ENCODE peak calls at places on chromosome 9, in eight cellular contexts. K, I, W, R, H, D, P and X are unnamed samples.

GRCh38 chr9:134306583-134307222 is 19.6 kb upstream of the RXRA start:
- DNase-seq in K (no peak), I (no peak), W (no peak), R (no peak), H (no peak), D (no peak), P (no peak), X (no peak)

GRCh38 chr9:108894225-108894997 is 32.3 kb downstream of the ACTL7A start:
- DNase-seq in K (no peak), I (no peak), W (no peak), R (no peak), H (no peak), D (no peak), P (no peak), X (no peak)

GRCh38 chr9:706606-707451 is 134.7 kb upstream of the DMRT1 start:
- DNase-seq in K (no peak), I (no peak), W (peak), R (peak), H (peak), D (peak), P (no peak), X (peak)

GRCh38 chr9:29214702-29215248 is 1641.5 kb upstream of the C9orf72 start:
- DNase-seq in K (no peak), I (no peak), W (no peak), R (no peak), H (no peak), D (no peak), P (no peak), X (peak)

GRCh38 chr9:126420643-126421564 is 94.3 kb downstream of the MVB12B start:
- DNase-seq in K (no peak), I (no peak), W (no peak), R (peak), H (no peak), D (no peak), P (no peak), X (no peak)

GRCh38 chr9:116693233-116693731 is 6.2 kb downstream of the TRIM32 start:
- DNase-seq in K (no peak), I (no peak), W (no peak), R (peak), H (peak), D (no peak), P (no peak), X (no peak)

GRCh38 chr9:96137666-96138429 is 164.1 kb downstream of the HSD17B3 start:
- DNase-seq in K (no peak), I (no peak), W (no peak), R (peak), H (no peak), D (no peak), P (no peak), X (no peak)

GRCh38 chr9:21557428-21557768 is 75.3 kb upstream of the IFNE start:
- DNase-seq in K (no peak), I (no peak), W (no peak), R (no peak), H (no peak), D (no peak), P (no peak), X (no peak)

GRCh38 chr9:104093647-104094533 is at the start of gene SMC2:
- DNase-seq in K (peak), I (peak), W (peak), R (peak), H (peak), D (peak), P (peak), X (peak)

GRCh38 chr9:130237071-130237470 is 28.5 kb upstream of the HMCN2 start:
- DNase-seq in K (no peak), I (no peak), W (no peak), R (no peak), H (no peak), D (no peak), P (no peak), X (no peak)

GRCh38 chr9:35749515-35750255 is 598 bp downstream of the RGP1 start:
- DNase-seq in K (peak), I (peak), W (no peak), R (no peak), H (no peak), D (peak), P (no peak), X (peak)

GRCh38 chr9:6938447-6938846 is 180.7 kb downstream of the KDM4C start:
- DNase-seq in K (no peak), I (no peak), W (peak), R (peak), H (peak), D (no peak), P (peak), X (no peak)
- H3K4me3 ChIP-seq in K (no peak), I (no peak), W (no peak), R (no peak), H (no peak), D (no peak), P (no peak), X (no peak)

DNA sequence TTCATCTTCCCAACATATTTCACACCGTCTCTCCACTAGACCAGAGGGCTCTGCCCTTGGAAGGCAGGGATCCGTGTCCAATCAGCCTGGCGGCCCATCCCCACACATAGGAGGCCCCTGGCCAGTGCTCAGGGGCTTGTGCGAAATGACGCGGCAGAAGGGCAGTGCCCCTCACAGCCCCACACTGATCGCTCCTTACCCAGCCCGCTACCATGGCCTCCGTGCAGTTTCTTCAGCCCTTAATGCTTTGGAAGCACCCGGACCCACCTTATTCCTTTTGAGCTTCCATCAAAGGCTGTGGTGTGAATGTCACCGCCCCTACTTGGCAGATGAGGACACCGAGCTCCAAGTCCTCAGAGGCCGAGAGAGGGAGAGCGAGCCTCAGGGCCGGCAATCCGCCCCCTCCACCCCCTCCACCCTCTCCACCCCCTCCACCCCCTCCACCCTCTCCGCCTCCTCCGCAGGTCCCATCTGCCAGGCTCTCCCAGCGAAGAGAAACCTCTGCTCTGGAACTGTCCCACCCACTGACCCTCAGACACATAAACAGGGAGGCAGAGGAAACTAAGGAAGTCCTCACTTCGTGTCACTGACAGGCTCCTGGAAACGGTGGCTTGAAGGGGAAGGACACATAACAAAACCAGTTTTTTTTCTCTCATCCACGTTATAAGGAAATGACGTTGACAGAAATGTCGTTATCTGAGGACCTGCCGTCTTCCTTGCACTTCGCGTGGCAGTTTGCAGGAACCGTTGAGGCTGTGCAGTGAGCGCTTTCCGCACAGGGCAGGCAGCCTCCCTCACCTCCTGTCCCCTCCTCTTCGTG is 13.9 kb downstream of the QSOX2 start:
- DNase-seq in K (no peak), I (peak), W (no peak), R (no peak), H (no peak), D (no peak), P (no peak), X (no peak)
- H3K4me3 ChIP-seq in K (no peak), I (no peak), W (no peak), R (no peak), H (no peak), D (no peak), P (no peak), X (no peak)

GRCh38 chr9:93500571-93501298 is 47.4 kb upstream of the FAM120AOS start:
- DNase-seq in K (no peak), I (no peak), W (no peak), R (no peak), H (no peak), D (no peak), P (no peak), X (no peak)
- H3K4me3 ChIP-seq in K (no peak), I (peak), W (no peak), R (peak), H (no peak), D (peak), P (no peak), X (peak)

GRCh38 chr9:105339849-105340248 is 95.4 kb downstream of the SLC44A1 start:
- DNase-seq in K (no peak), I (no peak), W (no peak), R (no peak), H (no peak), D (no peak), P (no peak), X (no peak)
- H3K4me3 ChIP-seq in K (no peak), I (no peak), W (no peak), R (no peak), H (no peak), D (no peak), P (no peak), X (no peak)

GRCh38 chr9:136543280-136543679 is 2.6 kb downstream of the NOTCH1 start:
- DNase-seq in K (no peak), I (no peak), W (no peak), R (no peak), H (no peak), D (no peak), P (no peak), X (peak)
- H3K4me3 ChIP-seq in K (no peak), I (no peak), W (no peak), R (no peak), H (no peak), D (no peak), P (no peak), X (no peak)

GRCh38 chr9:33375841-33376321 is 26.5 kb downstream of the AQP7 start:
- DNase-seq in K (no peak), I (no peak), W (no peak), R (no peak), H (peak), D (no peak), P (no peak), X (no peak)
- H3K4me3 ChIP-seq in K (no peak), I (no peak), W (no peak), R (no peak), H (no peak), D (no peak), P (no peak), X (no peak)

GRCh38 chr9:122510502-122510901 is at the start of gene OR1J2:
- DNase-seq in K (no peak), I (no peak), W (no peak), R (no peak), H (no peak), D (no peak), P (no peak), X (no peak)
- H3K4me3 ChIP-seq in K (no peak), I (no peak), W (no peak), R (no peak), H (no peak), D (no peak), P (no peak), X (no peak)